ENCODE peak calls at places on chromosomes 11 and 22, in seven cellular contexts. T is H1; E is coronary artery; Q is thoracic aorta; V is iPS DF 6.9; Y is heart right ventricle; C is effector memory CD4-positive, alpha-beta T cell. M is an unnamed sample.

GRCh38 chr11:9150501-9150900 is 59.1 kb upstream of the SCUBE2 start:
- DNase-seq in V (no peak), Y (no peak), C (no peak), E (no peak), Q (no peak), T (peak; percentile 3), M (no peak)

GRCh38 chr11:71119656-71120269 is 132.6 kb downstream of the SHANK2 start:
- DNase-seq in V (no peak), Q (no peak), T (no peak), C (no peak), Y (no peak), E (no peak), M (no peak)

GRCh38 chr22:46758867-46759290 is 3.6 kb upstream of the TBC1D22A start:
- DNase-seq in Q (no peak), E (no peak), C (no peak), Y (no peak), T (peak; percentile 71), V (peak; percentile 60), M (peak; percentile 72)

GRCh38 chr11:105609832-105610781 is at the start of gene GRIA4:
- DNase-seq in Q (no peak), V (no peak), E (peak; percentile 71), C (no peak), Y (peak; percentile 9), T (peak; percentile 80), M (peak; percentile 64)

GRCh38 chr11:113408206-113408605 is 20.6 kb downstream of the ANKK1 start:
- DNase-seq in T (no peak), E (no peak), Q (no peak), V (no peak), C (no peak), Y (no peak), M (no peak)

GRCh38 chr11:90330632-90331031 is 107.8 kb upstream of the CHORDC1 start:
- DNase-seq in E (no peak), Y (no peak), Q (no peak), V (no peak), C (no peak), T (no peak), M (no peak)

GRCh38 chr22:27438271-27438980 is 363.1 kb downstream of the MN1 start:
- DNase-seq in T (no peak), Y (peak; percentile 67), Q (no peak), C (no peak), V (no peak), E (no peak), M (peak; percentile 92)

GRCh38 chr22:46457502-46458488 is 79.6 kb downstream of the CELSR1 start:
- DNase-seq in Q (no peak), V (no peak), T (no peak), E (no peak), C (no peak), Y (no peak), M (no peak)

GRCh38 chr11:20156280-20156875 is 3.9 kb downstream of the DBX1 start:
- DNase-seq in Q (no peak), Y (no peak), E (no peak), V (no peak), C (peak; percentile 24), T (peak; percentile 87), M (no peak)

GRCh38 chr11:40376346-40376745 is 1083.1 kb downstream of the LRRC4C start:
- DNase-seq in E (no peak), Q (no peak), Y (no peak), C (no peak), V (no peak), T (no peak), M (no peak)

GRCh38 chr11:122656073-122656630 is 630 bp downstream of the UBASH3B start:
- DNase-seq in Q (no peak), V (no peak), T (peak; percentile 81), C (peak; percentile 3), Y (peak; percentile 49), E (peak; percentile 78), M (peak; percentile 16)

GRCh38 chr11:1387961-1388762 is 1.6 kb upstream of the BRSK2 start:
- DNase-seq in V (no peak), Q (no peak), C (no peak), E (no peak), Y (peak; percentile 6), T (peak; percentile 63), M (peak; percentile 79)

GRCh38 chr22:35051034-35051535 is 14.9 kb upstream of the ISX start:
- DNase-seq in V (no peak), E (no peak), Q (no peak), C (no peak), T (no peak), Y (no peak), M (no peak)

GRCh38 chr11:68314203-68314885 is 2.0 kb downstream of the LRP5 start:
- DNase-seq in Y (no peak), C (no peak), T (no peak), E (no peak), V (no peak), Q (no peak), M (no peak)

GRCh38 chr11:66115638-66116410 is 45.8 kb downstream of the PACS1 start:
- DNase-seq in Y (no peak), E (no peak), Q (no peak), T (no peak), C (no peak), V (no peak), M (no peak)

GRCh38 chr11:131561486-131561885 is 191.1 kb downstream of the NTM start:
- DNase-seq in C (no peak), E (no peak), Y (no peak), Q (no peak), T (no peak), V (no peak), M (no peak)

GRCh38 chr22:33653525-33654063 is 266.7 kb downstream of the LARGE1 start:
- DNase-seq in Q (no peak), E (no peak), V (no peak), Y (no peak), C (no peak), T (no peak), M (no peak)

GRCh38 chr22:42805016-42805997 is 51.8 kb downstream of the ARFGAP3 start:
- DNase-seq in Y (peak; percentile 61), C (no peak), T (no peak), Q (no peak), E (peak; percentile 73), V (no peak), M (no peak)

GRCh38 chr11:122696662-122697061 is 41.1 kb downstream of the UBASH3B start:
- DNase-seq in C (peak; percentile 43), V (no peak), E (no peak), T (no peak), Y (no peak), Q (no peak), M (no peak)

GRCh38 chr11:30333405-30333804 is 10.5 kb downstream of the ARL14EP start:
- DNase-seq in T (no peak), E (no peak), Y (no peak), Q (no peak), V (no peak), C (no peak), M (no peak)

GRCh38 chr11:73464347-73464746 is 88.1 kb downstream of the RELT start:
- DNase-seq in Y (no peak), E (no peak), V (no peak), Q (no peak), C (no peak), T (no peak), M (no peak)

GRCh38 chr11:87661270-87661669 is 514.0 kb downstream of the RAB38 start:
- DNase-seq in C (no peak), Q (no peak), T (no peak), E (no peak), Y (no peak), V (no peak), M (no peak)

GRCh38 chr22:46198274-46198673 is 47.9 kb downstream of the PPARA start:
- DNase-seq in E (no peak), T (no peak), C (no peak), Q (no peak), Y (no peak), V (no peak), M (no peak)

GRCh38 chr22:35377735-35378134 is 3.2 kb upstream of the HMOX1 start:
- DNase-seq in V (no peak), T (no peak), C (no peak), Y (no peak), Q (no peak), E (no peak), M (no peak)

GRCh38 chr11:12189543-12190235 is 79.3 kb downstream of the MICAL2 start:
- DNase-seq in Y (no peak), V (no peak), T (no peak), E (peak; percentile 73), Q (no peak), C (peak; percentile 49), M (no peak)

GRCh38 chr11:77074205-77074604 is 7.4 kb downstream of the CAPN5 start:
- DNase-seq in Q (no peak), C (no peak), T (no peak), E (peak; percentile 64), Y (no peak), V (no peak), M (no peak)

GRCh38 chr11:17730608-17731462 is 3.7 kb upstream of the KCNC1 start:
- DNase-seq in C (no peak), V (no peak), Y (peak; percentile 81), E (peak; percentile 78), T (peak; percentile 95), Q (peak; percentile 31), M (peak; percentile 92)
- H3K27ac ChIP-seq in C (no peak overlapping the region), V (no peak overlapping the region), Y (no peak overlapping the region), E (no peak overlapping the region), T (no peak overlapping the region), Q (no peak overlapping the region), M (peak overlapping the region; percentile 44)

DNA sequence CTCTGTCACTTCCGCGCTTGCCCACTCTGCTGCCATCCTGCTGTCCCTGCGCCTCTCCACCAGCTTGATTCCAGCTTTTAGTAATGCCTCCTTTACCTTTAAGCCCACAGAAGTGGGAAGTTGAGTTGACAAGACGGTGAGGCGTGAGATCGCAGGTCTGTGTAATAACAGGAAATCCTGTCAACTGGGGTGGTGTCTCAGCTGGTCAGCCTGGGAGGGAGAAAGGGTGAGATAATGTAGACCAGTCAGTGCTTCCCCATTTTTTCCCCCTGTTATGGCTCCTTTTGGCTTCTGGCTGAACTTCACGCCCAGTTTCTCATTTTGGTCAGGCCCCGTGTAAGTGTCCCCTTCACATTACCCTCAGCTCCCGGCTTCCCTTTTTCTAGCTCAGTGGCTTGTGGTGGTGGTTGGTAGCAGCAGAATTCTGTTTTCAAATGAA is 98.9 kb downstream of the TRAF6 start:
- DNase-seq in E (no peak), V (no peak), T (no peak), Y (no peak), Q (peak; percentile 11), C (no peak), M (no peak)
- H3K27ac ChIP-seq in E (peak overlapping the region; percentile 74), V (no peak overlapping the region), T (no peak overlapping the region), Y (peak overlapping the region; percentile 0), Q (no peak overlapping the region), C (peak overlapping the region; percentile 44), M (no peak overlapping the region)

GRCh38 chr22:19884161-19884953 is 29.7 kb upstream of the GNB1L start:
- DNase-seq in E (no peak), Q (no peak), T (no peak), C (no peak), Y (no peak), V (no peak), M (no peak)
- H3K27ac ChIP-seq in E (no peak overlapping the region), Q (no peak overlapping the region), T (no peak overlapping the region), C (peak overlapping the region; percentile 46), Y (no peak overlapping the region), V (no peak overlapping the region), M (no peak overlapping the region)

DNA sequence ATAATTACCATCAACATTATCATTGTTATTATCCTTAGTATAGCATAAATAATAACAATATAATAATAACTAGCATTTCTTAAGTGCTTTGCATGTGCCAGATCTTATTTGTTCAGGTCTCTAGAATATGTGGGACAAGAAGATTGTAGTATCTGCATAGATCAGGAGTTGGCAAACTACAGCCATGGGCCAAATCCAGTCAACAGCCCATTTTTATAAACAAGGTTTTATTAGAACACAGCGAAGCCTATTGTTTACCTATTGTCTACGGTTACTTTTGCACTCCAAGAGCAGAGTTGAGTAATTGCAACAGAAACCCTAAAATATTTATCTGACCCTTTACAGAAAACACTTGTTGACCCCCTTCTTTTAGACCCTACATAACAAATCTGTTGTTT is 81.4 kb downstream of the SLC1A2 start:
- DNase-seq in E (no peak), T (no peak), Q (no peak), V (no peak), Y (no peak), C (no peak), M (no peak)
- H3K27ac ChIP-seq in E (no peak overlapping the region), T (no peak overlapping the region), Q (no peak overlapping the region), V (no peak overlapping the region), Y (no peak overlapping the region), C (no peak overlapping the region), M (no peak overlapping the region)